ENCODE peak calls at places on chromosomes 16 and 17, in nine cellular contexts. One of them, this sample, is unnamed.

GRCh38 chr16:81797443-81797842 is 18.4 kb downstream of the PLCG2 start:
- DNase-seq in tibial artery: no peak
- DNase-seq in body of pancreas: no peak
- DNase-seq in GM23248: no peak
- DNase-seq in iPS DF 6.9: no peak
- DNase-seq in mesenchymal stem cell: no peak
- DNase-seq in transverse colon: peak; percentile 59
- DNase-seq in left lung: no peak
- DNase-seq in neuronal stem cell: no peak
- DNase-seq in this sample: no peak

GRCh38 chr16:19582050-19582784 is 26.7 kb downstream of the VPS35L start:
- DNase-seq in left lung: no peak
- DNase-seq in mesenchymal stem cell: no peak
- DNase-seq in body of pancreas: no peak
- DNase-seq in transverse colon: no peak
- DNase-seq in GM23248: no peak
- DNase-seq in tibial artery: no peak
- DNase-seq in neuronal stem cell: no peak
- DNase-seq in iPS DF 6.9: no peak
- DNase-seq in this sample: no peak

GRCh38 chr17:33939959-33940358 is 315.1 kb upstream of the CCL2 start:
- DNase-seq in transverse colon: no peak
- DNase-seq in left lung: no peak
- DNase-seq in iPS DF 6.9: no peak
- DNase-seq in tibial artery: no peak
- DNase-seq in neuronal stem cell: no peak
- DNase-seq in GM23248: no peak
- DNase-seq in body of pancreas: peak; percentile 46
- DNase-seq in mesenchymal stem cell: no peak
- DNase-seq in this sample: no peak

GRCh38 chr16:80931661-80931984 is 75.1 kb downstream of the CMC2 start:
- DNase-seq in iPS DF 6.9: no peak
- DNase-seq in GM23248: no peak
- DNase-seq in transverse colon: no peak
- DNase-seq in body of pancreas: no peak
- DNase-seq in left lung: no peak
- DNase-seq in neuronal stem cell: no peak
- DNase-seq in mesenchymal stem cell: no peak
- DNase-seq in tibial artery: no peak
- DNase-seq in this sample: no peak

GRCh38 chr16:50711040-50711439 is 17.6 kb downstream of the NOD2 start:
- DNase-seq in mesenchymal stem cell: no peak
- DNase-seq in iPS DF 6.9: no peak
- DNase-seq in transverse colon: no peak
- DNase-seq in left lung: no peak
- DNase-seq in body of pancreas: no peak
- DNase-seq in tibial artery: no peak
- DNase-seq in neuronal stem cell: no peak
- DNase-seq in GM23248: no peak
- DNase-seq in this sample: no peak

GRCh38 chr16:78629173-78629572 is 529.7 kb downstream of the WWOX start:
- DNase-seq in iPS DF 6.9: no peak
- DNase-seq in transverse colon: no peak
- DNase-seq in mesenchymal stem cell: peak; percentile 70
- DNase-seq in left lung: no peak
- DNase-seq in tibial artery: no peak
- DNase-seq in body of pancreas: no peak
- DNase-seq in neuronal stem cell: no peak
- DNase-seq in GM23248: no peak
- DNase-seq in this sample: no peak

GRCh38 chr17:32529604-32530003 is 42.8 kb downstream of the CDK5R1 start:
- DNase-seq in iPS DF 6.9: no peak
- DNase-seq in left lung: no peak
- DNase-seq in neuronal stem cell: no peak
- DNase-seq in body of pancreas: peak; percentile 25
- DNase-seq in transverse colon: no peak
- DNase-seq in tibial artery: no peak
- DNase-seq in GM23248: no peak
- DNase-seq in mesenchymal stem cell: no peak
- DNase-seq in this sample: no peak

GRCh38 chr16:84175351-84176081 is 11.3 kb downstream of the TAF1C start:
- DNase-seq in mesenchymal stem cell: peak; percentile 72
- DNase-seq in neuronal stem cell: peak; percentile 40
- DNase-seq in left lung: no peak
- DNase-seq in GM23248: peak; percentile 67
- DNase-seq in tibial artery: peak; percentile 49
- DNase-seq in transverse colon: peak; percentile 58
- DNase-seq in iPS DF 6.9: peak; percentile 9
- DNase-seq in body of pancreas: peak; percentile 74
- DNase-seq in this sample: no peak

GRCh38 chr16:50944431-50944830 is 202.5 kb downstream of the CYLD start:
- DNase-seq in neuronal stem cell: no peak
- DNase-seq in GM23248: peak; percentile 6
- DNase-seq in iPS DF 6.9: no peak
- DNase-seq in body of pancreas: no peak
- DNase-seq in left lung: no peak
- DNase-seq in tibial artery: no peak
- DNase-seq in transverse colon: no peak
- DNase-seq in mesenchymal stem cell: no peak
- DNase-seq in this sample: no peak

GRCh38 chr17:40309031-40309937 is at the start of gene RARA:
- DNase-seq in tibial artery: peak; percentile 47
- DNase-seq in neuronal stem cell: no peak
- DNase-seq in iPS DF 6.9: no peak
- DNase-seq in body of pancreas: peak; percentile 84
- DNase-seq in mesenchymal stem cell: peak; percentile 74
- DNase-seq in transverse colon: peak; percentile 74
- DNase-seq in GM23248: peak; percentile 64
- DNase-seq in left lung: peak; percentile 83
- DNase-seq in this sample: no peak

GRCh38 chr17:40846515-40847155 is 20.4 kb downstream of the KRT12 start:
- DNase-seq in neuronal stem cell: no peak
- DNase-seq in tibial artery: no peak
- DNase-seq in mesenchymal stem cell: no peak
- DNase-seq in GM23248: peak; percentile 2
- DNase-seq in body of pancreas: no peak
- DNase-seq in transverse colon: no peak
- DNase-seq in iPS DF 6.9: no peak
- DNase-seq in left lung: no peak
- DNase-seq in this sample: no peak

GRCh38 chr17:1629647-1630310 is 1.1 kb upstream of the SLC43A2 start:
- DNase-seq in body of pancreas: peak; percentile 76
- DNase-seq in tibial artery: peak; percentile 45
- DNase-seq in iPS DF 6.9: no peak
- DNase-seq in left lung: peak; percentile 95
- DNase-seq in transverse colon: peak; percentile 87
- DNase-seq in mesenchymal stem cell: no peak
- DNase-seq in GM23248: peak; percentile 64
- DNase-seq in neuronal stem cell: no peak
- DNase-seq in this sample: peak; percentile 86

GRCh38 chr17:62696256-62696655 is 68.8 kb downstream of the MRC2 start:
- DNase-seq in tibial artery: no peak
- DNase-seq in transverse colon: no peak
- DNase-seq in neuronal stem cell: no peak
- DNase-seq in body of pancreas: no peak
- DNase-seq in left lung: no peak
- DNase-seq in iPS DF 6.9: no peak
- DNase-seq in GM23248: peak; percentile 84
- DNase-seq in mesenchymal stem cell: no peak
- DNase-seq in this sample: no peak

GRCh38 chr16:8641671-8642070 is 20.2 kb downstream of the METTL22 start:
- DNase-seq in left lung: no peak
- DNase-seq in iPS DF 6.9: no peak
- DNase-seq in body of pancreas: no peak
- DNase-seq in GM23248: no peak
- DNase-seq in neuronal stem cell: no peak
- DNase-seq in mesenchymal stem cell: no peak
- DNase-seq in transverse colon: no peak
- DNase-seq in tibial artery: no peak
- DNase-seq in this sample: peak; percentile 55
- H3K36me3 ChIP-seq in left lung: peaks cover 94% of the 10 kb centered on the region
- H3K36me3 ChIP-seq in iPS DF 6.9: peaks cover 57% of the 10 kb centered on the region
- H3K36me3 ChIP-seq in body of pancreas: peaks cover 18% of the 10 kb centered on the region
- H3K36me3 ChIP-seq in GM23248: peaks cover 41% of the 10 kb centered on the region
- H3K36me3 ChIP-seq in neuronal stem cell: peaks cover 94% of the 10 kb centered on the region
- H3K36me3 ChIP-seq in mesenchymal stem cell: peaks cover 92% of the 10 kb centered on the region
- H3K36me3 ChIP-seq in transverse colon: peaks cover 56% of the 10 kb centered on the region
- H3K36me3 ChIP-seq in tibial artery: peaks cover 94% of the 10 kb centered on the region
- H3K36me3 ChIP-seq in this sample: peaks cover 18% of the 10 kb centered on the region

DNA sequence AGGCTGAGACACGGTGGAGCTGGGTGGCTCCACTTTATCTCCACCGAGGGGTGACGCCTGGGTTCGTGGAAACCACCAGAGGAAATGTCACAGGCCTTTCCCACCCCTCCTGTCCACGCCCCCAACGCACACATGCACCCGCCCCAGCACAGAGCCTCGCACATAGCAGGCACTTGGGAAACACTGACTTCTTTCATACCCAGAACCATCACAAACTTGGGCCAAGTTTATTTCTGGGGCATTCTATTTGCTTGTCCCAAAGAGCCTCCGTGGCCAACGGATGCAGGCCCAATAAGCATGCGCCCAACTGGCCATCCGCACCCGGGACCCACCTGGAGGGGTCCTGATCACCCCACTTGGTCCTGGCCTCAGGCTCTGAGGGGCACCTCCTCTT is 3.3 kb downstream of the BCAR1 start:
- DNase-seq in mesenchymal stem cell: peak; percentile 67
- DNase-seq in tibial artery: no peak
- DNase-seq in iPS DF 6.9: no peak
- DNase-seq in GM23248: no peak
- DNase-seq in transverse colon: peak; percentile 52
- DNase-seq in body of pancreas: peak; percentile 15
- DNase-seq in left lung: no peak
- DNase-seq in neuronal stem cell: no peak
- DNase-seq in this sample: no peak
- H3K4me1 ChIP-seq in mesenchymal stem cell: peaks cover 77% of the 10 kb centered on the region
- H3K4me1 ChIP-seq in tibial artery: peaks cover 87% of the 10 kb centered on the region
- H3K4me1 ChIP-seq in iPS DF 6.9: peaks cover 32% of the 10 kb centered on the region
- H3K4me1 ChIP-seq in GM23248: peaks cover 81% of the 10 kb centered on the region
- H3K4me1 ChIP-seq in transverse colon: peaks cover 78% of the 10 kb centered on the region
- H3K4me1 ChIP-seq in body of pancreas: peaks cover 91% of the 10 kb centered on the region
- H3K4me1 ChIP-seq in left lung: peaks cover 95% of the 10 kb centered on the region
- H3K4me1 ChIP-seq in neuronal stem cell: peaks cover 72% of the 10 kb centered on the region
- H3K4me1 ChIP-seq in this sample: peaks cover 8% of the 10 kb centered on the region

GRCh38 chr16:75063549-75064082 is 53.0 kb downstream of the LDHD start:
- DNase-seq in iPS DF 6.9: no peak
- DNase-seq in tibial artery: no peak
- DNase-seq in body of pancreas: no peak
- DNase-seq in GM23248: no peak
- DNase-seq in left lung: no peak
- DNase-seq in mesenchymal stem cell: no peak
- DNase-seq in transverse colon: no peak
- DNase-seq in neuronal stem cell: no peak
- DNase-seq in this sample: no peak

GRCh38 chr16:75062944-75063444 is 53.6 kb downstream of the LDHD start:
- DNase-seq in GM23248: no peak
- DNase-seq in iPS DF 6.9: no peak
- DNase-seq in mesenchymal stem cell: no peak
- DNase-seq in neuronal stem cell: no peak
- DNase-seq in transverse colon: no peak
- DNase-seq in tibial artery: no peak
- DNase-seq in body of pancreas: no peak
- DNase-seq in left lung: no peak
- DNase-seq in this sample: no peak

GRCh38 chr16:75065808-75066149 is 50.8 kb downstream of the LDHD start:
- DNase-seq in iPS DF 6.9: no peak
- DNase-seq in neuronal stem cell: no peak
- DNase-seq in body of pancreas: no peak
- DNase-seq in mesenchymal stem cell: no peak
- DNase-seq in tibial artery: no peak
- DNase-seq in transverse colon: peak; percentile 28
- DNase-seq in left lung: no peak
- DNase-seq in GM23248: no peak
- DNase-seq in this sample: no peak

GRCh38 chr16:75065149-75065807 is 51.3 kb downstream of the LDHD start:
- DNase-seq in neuronal stem cell: no peak
- DNase-seq in body of pancreas: no peak
- DNase-seq in transverse colon: peak; percentile 53
- DNase-seq in GM23248: no peak
- DNase-seq in mesenchymal stem cell: no peak
- DNase-seq in tibial artery: no peak
- DNase-seq in left lung: no peak
- DNase-seq in iPS DF 6.9: no peak
- DNase-seq in this sample: no peak

DNA sequence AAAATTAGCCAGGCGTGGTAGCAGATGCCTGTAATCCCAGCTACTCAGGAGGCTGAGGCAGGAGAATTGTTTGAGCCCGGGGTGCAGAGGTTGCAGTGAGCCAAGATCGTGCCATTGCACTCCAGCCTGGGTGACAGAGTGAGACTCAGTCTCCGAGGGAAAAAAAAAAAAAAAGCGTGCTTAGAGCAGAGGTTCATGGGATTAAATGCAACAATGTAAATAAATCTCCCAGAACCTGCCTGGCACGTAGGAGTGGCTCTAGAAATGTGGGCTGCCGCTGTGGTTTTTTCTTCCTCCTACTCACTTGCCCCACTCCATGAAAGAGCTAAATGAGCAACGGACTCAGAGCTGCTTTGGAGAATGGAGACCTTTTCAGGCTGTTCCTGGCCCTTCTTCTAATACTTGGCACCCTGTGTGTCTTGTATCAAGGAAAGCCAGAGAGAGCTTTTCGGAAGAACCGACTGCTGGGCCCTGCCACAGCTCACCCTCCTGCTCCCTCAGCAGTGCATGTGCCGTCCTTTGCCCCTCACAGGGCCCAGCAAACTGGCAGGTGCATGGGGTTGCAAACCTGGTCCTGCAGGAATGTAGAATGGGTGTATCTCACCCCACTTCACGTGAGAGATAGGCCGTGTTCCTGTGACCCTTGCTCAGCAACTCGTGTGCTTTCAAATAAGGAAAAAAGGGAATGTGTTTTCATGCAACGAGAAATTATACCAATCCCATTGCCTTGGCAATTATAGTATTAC is 52.0 kb downstream of the LDHD start:
- DNase-seq in mesenchymal stem cell: no peak
- DNase-seq in tibial artery: no peak
- DNase-seq in GM23248: no peak
- DNase-seq in transverse colon: peak; percentile 69
- DNase-seq in iPS DF 6.9: no peak
- DNase-seq in neuronal stem cell: no peak
- DNase-seq in body of pancreas: no peak
- DNase-seq in left lung: no peak
- DNase-seq in this sample: no peak
- H3K27ac ChIP-seq in mesenchymal stem cell: no peak overlapping the region
- H3K27ac ChIP-seq in tibial artery: no peak overlapping the region
- H3K27ac ChIP-seq in GM23248: no peak overlapping the region
- H3K27ac ChIP-seq in transverse colon: peak overlapping the region; percentile 94
- H3K27ac ChIP-seq in iPS DF 6.9: no peak overlapping the region
- H3K27ac ChIP-seq in neuronal stem cell: no peak overlapping the region
- H3K27ac ChIP-seq in body of pancreas: no peak overlapping the region
- H3K27ac ChIP-seq in left lung: peak overlapping the region; percentile 70
- H3K27ac ChIP-seq in this sample: no peak overlapping the region

DNA sequence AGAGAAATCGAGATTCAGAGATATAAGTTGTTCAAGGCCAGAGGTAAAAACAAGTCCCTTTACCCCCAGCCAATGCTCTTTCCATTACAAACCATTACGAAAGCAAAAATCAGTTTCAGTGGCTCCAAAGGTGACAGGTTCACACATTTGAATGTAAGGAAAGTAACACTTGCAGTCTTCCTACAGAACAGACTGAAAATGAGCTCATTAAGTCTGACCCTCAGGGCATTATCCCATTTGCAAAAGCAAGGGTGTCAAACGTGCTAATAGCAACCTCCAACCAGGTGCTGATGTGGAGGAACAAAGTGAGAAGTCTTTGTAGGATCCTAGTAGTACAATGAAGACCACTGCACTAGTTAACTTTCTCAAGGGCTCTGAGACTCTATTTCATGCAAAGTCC is 65.2 kb downstream of the XPO6 start:
- DNase-seq in neuronal stem cell: no peak
- DNase-seq in iPS DF 6.9: no peak
- DNase-seq in left lung: no peak
- DNase-seq in body of pancreas: no peak
- DNase-seq in GM23248: no peak
- DNase-seq in transverse colon: no peak
- DNase-seq in tibial artery: no peak
- DNase-seq in mesenchymal stem cell: no peak
- DNase-seq in this sample: no peak
- H3K36me3 ChIP-seq in neuronal stem cell: peaks cover 99% of the 10 kb centered on the region
- H3K36me3 ChIP-seq in iPS DF 6.9: peaks cover 4% of the 10 kb centered on the region
- H3K36me3 ChIP-seq in left lung: peaks cover 91% of the 10 kb centered on the region
- H3K36me3 ChIP-seq in body of pancreas: peaks cover 5% of the 10 kb centered on the region
- H3K36me3 ChIP-seq in GM23248: peaks cover 47% of the 10 kb centered on the region
- H3K36me3 ChIP-seq in transverse colon: peaks cover 34% of the 10 kb centered on the region
- H3K36me3 ChIP-seq in tibial artery: peaks cover 83% of the 10 kb centered on the region
- H3K36me3 ChIP-seq in mesenchymal stem cell: peaks cover 93% of the 10 kb centered on the region
- H3K36me3 ChIP-seq in this sample: peaks cover 5% of the 10 kb centered on the region